ENCODE peak calls at places on chromosome X, in ten cellular contexts. H is sigmoid colon; E is neuronal stem cell; M is adrenal gland; J is left ventricle myocardium inferior; U is transverse colon; C is K562; B is CD4-positive, CD25-positive, alpha-beta regulatory T cell; N is mammary epithelial cell; R is A673. W is an unnamed sample.

GRCh38 chrX:153226344-153227190 is 47.5 kb downstream of the MAGEA1 start:
- DNase-seq in M (peak; percentile 1), U (no peak), B (no peak), E (peak; percentile 91), C (peak; percentile 95), N (peak; percentile 88), J (no peak), R (peak; percentile 54), H (no peak), W (no peak)

GRCh38 chrX:110089656-110090404 is 86.9 kb downstream of the TMEM164 start:
- DNase-seq in R (no peak), J (no peak), M (peak; percentile 11), N (no peak), H (no peak), U (no peak), C (no peak), E (no peak), B (no peak), W (no peak)

GRCh38 chrX:123157586-123157985 is 26.5 kb upstream of the GRIA3 start:
- DNase-seq in R (no peak), M (peak; percentile 2), N (peak; percentile 7), C (no peak), H (no peak), B (no peak), U (no peak), E (no peak), J (no peak), W (no peak)

GRCh38 chrX:46573331-46573895 is at the start of gene CHST7:
- DNase-seq in E (peak; percentile 54), C (no peak), U (peak; percentile 69), M (peak; percentile 54), R (peak; percentile 84), N (peak; percentile 53), J (peak; percentile 81), H (peak; percentile 76), B (peak; percentile 61), W (peak; percentile 26)

GRCh38 chrX:75115707-75116413 is 40.2 kb downstream of the ABCB7 start:
- DNase-seq in B (no peak), E (no peak), U (no peak), M (no peak), N (no peak), J (no peak), H (no peak), C (no peak), R (no peak), W (no peak)

GRCh38 chrX:48558270-48558669 is 16.0 kb upstream of the RBM3 start:
- DNase-seq in E (no peak), B (no peak), H (no peak), M (peak; percentile 57), C (no peak), R (no peak), J (no peak), U (no peak), N (peak; percentile 87), W (no peak)

GRCh38 chrX:103343105-103343504 is 13.1 kb downstream of the TCEAL7 start:
- DNase-seq in B (peak; percentile 4), U (peak; percentile 52), J (peak; percentile 22), H (no peak), C (peak; percentile 23), R (peak; percentile 48), M (peak; percentile 64), E (no peak), N (peak; percentile 28), W (peak; percentile 49)

GRCh38 chrX:15963858-15964257 is 109.2 kb upstream of the AP1S2 start:
- DNase-seq in R (no peak), E (no peak), B (no peak), C (no peak), J (no peak), M (no peak), U (no peak), N (no peak), H (no peak), W (no peak)

GRCh38 chrX:39551748-39552147 is 546.0 kb downstream of the BCOR start:
- DNase-seq in E (no peak), N (no peak), R (no peak), C (peak; percentile 11), B (no peak), M (no peak), U (no peak), J (no peak), H (no peak), W (no peak)

GRCh38 chrX:11509786-11510185 is 155.9 kb downstream of the ARHGAP6 start:
- DNase-seq in J (no peak), H (no peak), E (no peak), R (no peak), B (no peak), M (no peak), N (no peak), U (no peak), C (no peak), W (no peak)

GRCh38 chrX:149871940-149872339 is 9.0 kb upstream of the MAGEA8 start:
- DNase-seq in N (peak; percentile 18), E (no peak), H (no peak), R (peak; percentile 27), M (peak; percentile 5), C (peak; percentile 65), U (peak; percentile 32), B (peak; percentile 6), J (no peak), W (peak; percentile 14)

DNA sequence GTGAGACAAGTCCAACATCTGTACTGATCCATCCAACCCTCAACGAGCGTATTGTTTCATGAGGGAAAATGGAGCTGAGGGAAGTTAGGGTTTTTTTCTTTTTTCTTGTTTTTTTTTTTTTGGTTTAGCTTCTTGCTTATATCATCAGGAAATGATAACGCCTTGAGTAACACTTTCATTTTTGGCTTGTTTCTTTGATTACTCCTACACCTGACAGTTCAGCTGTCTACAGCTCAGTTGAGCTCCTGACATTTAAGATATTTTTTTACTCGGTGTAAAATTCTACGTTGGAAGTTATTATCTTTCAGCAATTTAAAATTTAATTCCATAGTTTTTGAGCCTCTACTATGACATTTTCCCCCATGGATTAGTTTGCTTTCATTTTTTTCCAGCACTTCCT is 691.0 kb upstream of the HTR2C start:
- DNase-seq in C (no peak), B (no peak), M (no peak), J (no peak), U (no peak), N (no peak), H (no peak), E (no peak), R (no peak), W (no peak)
- H3K4me1 ChIP-seq in C (no peaks in the 10 kb centered on the region), B (no peaks in the 10 kb centered on the region), M (no peaks in the 10 kb centered on the region), J (no peaks in the 10 kb centered on the region), U (no peaks in the 10 kb centered on the region), N (no peaks in the 10 kb centered on the region), H (no peaks in the 10 kb centered on the region), E (no peaks in the 10 kb centered on the region), R (no peaks in the 10 kb centered on the region), W (no peaks in the 10 kb centered on the region)

GRCh38 chrX:12974217-12974796 is 603 bp upstream of the TMSB4X start:
- DNase-seq in H (peak; percentile 83), N (peak; percentile 60), C (peak; percentile 62), E (peak; percentile 20), M (peak; percentile 59), U (peak; percentile 74), J (peak; percentile 65), R (peak; percentile 28), B (peak; percentile 36), W (no peak)

GRCh38 chrX:12975999-12976558 is 1.2 kb downstream of the TMSB4X start:
- DNase-seq in J (peak; percentile 37), E (peak; percentile 17), H (no peak), N (no peak), C (peak; percentile 46), U (no peak), R (peak; percentile 46), M (peak; percentile 36), B (no peak), W (no peak)

GRCh38 chrX:12973561-12974216 is 1.2 kb upstream of the TMSB4X start:
- DNase-seq in C (no peak), R (no peak), B (no peak), U (no peak), H (no peak), N (no peak), E (no peak), J (peak; percentile 19), M (no peak), W (no peak)

GRCh38 chrX:12975670-12975965 is 708 bp downstream of the TMSB4X start:
- DNase-seq in B (no peak), M (no peak), N (no peak), C (no peak), R (no peak), U (no peak), J (peak; percentile 26), E (no peak), H (no peak), W (no peak)

GRCh38 chrX:12974797-12975669 is at the start of gene TMSB4X:
- DNase-seq in E (peak; percentile 52), M (peak; percentile 85), U (peak; percentile 89), B (peak; percentile 73), J (peak; percentile 83), H (peak; percentile 93), N (peak; percentile 76), R (peak; percentile 85), C (peak; percentile 69), W (peak; percentile 81)
- H3K4me1 ChIP-seq in E (peaks cover 13% of the 10 kb centered on the region), M (no peaks in the 10 kb centered on the region), U (peaks cover 5% of the 10 kb centered on the region), B (peaks cover 31% of the 10 kb centered on the region), J (peaks cover 12% of the 10 kb centered on the region), H (no peaks in the 10 kb centered on the region), N (peaks cover 7% of the 10 kb centered on the region), R (peaks cover 6% of the 10 kb centered on the region), C (peaks cover 12% of the 10 kb centered on the region), W (peaks cover 19% of the 10 kb centered on the region)

DNA sequence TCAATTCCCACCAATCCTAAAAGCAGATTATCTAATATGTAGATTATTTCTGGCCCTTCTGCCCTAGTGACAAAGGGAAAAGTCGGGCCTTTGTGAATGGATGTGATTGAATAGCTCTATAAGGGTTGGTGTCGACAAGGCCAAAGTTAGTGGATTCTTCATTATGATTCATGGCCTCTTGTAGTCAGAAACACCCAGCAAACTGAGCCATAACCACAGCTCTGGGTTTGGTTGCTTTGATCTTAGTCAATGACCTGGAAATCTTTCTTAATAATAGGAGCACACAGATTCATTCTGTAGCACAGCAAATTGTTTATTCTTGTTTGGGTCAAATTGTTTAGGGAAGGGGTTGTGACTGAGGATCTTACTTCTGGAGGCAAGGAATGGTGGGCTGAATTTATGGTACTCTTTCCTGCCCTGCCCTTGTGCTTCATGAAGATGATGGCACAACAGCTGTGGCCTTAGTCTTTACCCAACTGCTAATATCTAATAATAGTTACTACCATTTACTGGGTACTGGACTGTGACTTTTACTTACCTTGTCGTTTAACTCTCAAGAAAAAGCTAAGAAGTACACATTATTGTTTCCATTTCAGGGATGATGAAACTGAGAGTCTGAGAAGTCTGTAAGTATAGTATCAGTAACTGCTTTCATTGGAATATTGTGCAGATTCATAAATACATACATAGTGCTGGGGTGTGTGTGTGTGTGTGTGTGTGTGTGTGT is 74.0 kb downstream of the AFF2 start:
- DNase-seq in J (no peak), E (no peak), N (peak; percentile 43), M (no peak), H (no peak), R (no peak), C (no peak), B (no peak), U (no peak), W (no peak)
- H3K4me1 ChIP-seq in J (no peaks in the 10 kb centered on the region), E (no peaks in the 10 kb centered on the region), N (no peaks in the 10 kb centered on the region), M (no peaks in the 10 kb centered on the region), H (no peaks in the 10 kb centered on the region), R (no peaks in the 10 kb centered on the region), C (no peaks in the 10 kb centered on the region), B (no peaks in the 10 kb centered on the region), U (no peaks in the 10 kb centered on the region), W (no peaks in the 10 kb centered on the region)

DNA sequence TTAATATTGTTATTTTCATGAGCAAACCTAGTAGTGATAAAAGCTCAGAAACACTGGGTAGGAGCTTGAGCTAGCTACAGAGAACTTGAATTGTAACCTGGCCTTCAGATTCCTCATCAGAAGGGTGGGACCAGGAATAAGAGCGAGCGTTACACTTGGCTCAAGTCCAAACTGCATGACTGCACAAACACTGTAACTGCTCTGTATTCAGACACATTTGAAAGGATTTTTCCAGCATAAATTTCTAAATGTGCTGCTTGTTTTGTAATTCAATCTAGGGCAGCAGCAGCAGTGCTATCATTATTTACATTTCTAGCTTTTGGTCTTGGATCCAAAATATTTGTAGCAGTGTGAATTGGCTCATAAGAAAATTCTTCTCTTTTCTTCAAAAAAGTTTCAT is 133.0 kb upstream of the TMLHE start:
- DNase-seq in M (peak; percentile 47), C (peak; percentile 11), H (no peak), J (no peak), R (peak; percentile 20), B (no peak), U (peak; percentile 66), N (peak; percentile 35), E (no peak), W (no peak)
- H3K4me1 ChIP-seq in M (no peaks in the 10 kb centered on the region), C (no peaks in the 10 kb centered on the region), H (no peaks in the 10 kb centered on the region), J (peaks cover 39% of the 10 kb centered on the region), R (no peaks in the 10 kb centered on the region), B (no peaks in the 10 kb centered on the region), U (peaks cover 17% of the 10 kb centered on the region), N (no peaks in the 10 kb centered on the region), E (no peaks in the 10 kb centered on the region), W (no peaks in the 10 kb centered on the region)

W was measured in naive thymus-derived CD4-positive, alpha-beta T cell.